ENCODE peak calls at places on chromosomes 1 and 21, in five cellular contexts. X is activated CD8-positive, alpha-beta T cell treated with anti-CD3 and anti-CD28 coated beads for 36 hours; J is NCI-H524; K is SK-MEL-5; L is esophagus muscularis mucosa. C is an unnamed sample.

GRCh38 chr1:208988811-208989222 is 594.7 kb upstream of the CAMK1G start:
- DNase-seq in X (peak), J (no peak), K (peak), L (no peak), C (no peak)

GRCh38 chr1:89519779-89520358 is 4.8 kb upstream of the LRRC8B start:
- DNase-seq in X (peak), J (peak), K (peak), L (no peak), C (no peak)

GRCh38 chr1:157958280-157958679 is 35.2 kb upstream of the KIRREL1 start:
- DNase-seq in X (no peak), J (no peak), K (no peak), L (no peak), C (no peak)

GRCh38 chr1:21378705-21379494 is 61.0 kb upstream of the NBPF3 start:
- DNase-seq in X (no peak), J (no peak), K (peak), L (no peak), C (no peak)

GRCh38 chr1:38209986-38210385 is 163.4 kb upstream of the POU3F1 start:
- DNase-seq in X (no peak), J (peak), K (no peak), L (no peak), C (no peak)

GRCh38 chr1:1079408-1080121 is 5.5 kb upstream of the RNF223 start:
- DNase-seq in X (peak), J (peak), K (peak), L (no peak), C (peak)

GRCh38 chr1:116738673-116739370 is 15.4 kb upstream of the CD2 start:
- DNase-seq in X (peak), J (no peak), K (no peak), L (no peak), C (no peak)

GRCh38 chr1:101262060-101262459 is 25.2 kb downstream of the S1PR1 start:
- DNase-seq in X (no peak), J (no peak), K (no peak), L (no peak), C (no peak)

GRCh38 chr1:206693029-206693428 is 8.3 kb downstream of the MAPKAPK2 start:
- DNase-seq in X (no peak), J (no peak), K (no peak), L (no peak), C (peak)

GRCh38 chr1:203559523-203559922 is 65.6 kb downstream of the OPTC start:
- DNase-seq in X (no peak), J (no peak), K (no peak), L (no peak), C (peak)

GRCh38 chr1:15344800-15345710 is 64.6 kb upstream of the EFHD2 start:
- DNase-seq in X (no peak), J (no peak), K (no peak), L (no peak), C (no peak)

GRCh38 chr1:209653915-209654351 is 1.7 kb upstream of the LAMB3 start:
- DNase-seq in X (no peak), J (no peak), K (no peak), L (no peak), C (no peak)

GRCh38 chr1:22646359-22646758 is 2.9 kb downstream of the C1QC start:
- DNase-seq in X (no peak), J (no peak), K (no peak), L (no peak), C (no peak)

GRCh38 chr21:46334351-46335140 is 10.6 kb downstream of the PCNT start:
- DNase-seq in X (no peak), J (no peak), K (no peak), L (no peak), C (no peak)

GRCh38 chr1:58067082-58067481 is 479.4 kb downstream of the OMA1 start:
- DNase-seq in X (no peak), J (no peak), K (no peak), L (no peak), C (no peak)

GRCh38 chr1:42747125-42747524 is 7.1 kb upstream of the CLDN19 start:
- DNase-seq in X (peak), J (peak), K (peak), L (no peak), C (peak)

GRCh38 chr1:160144921-160145320 is 6.5 kb upstream of the ATP1A4 start:
- DNase-seq in X (no peak), J (no peak), K (no peak), L (no peak), C (no peak)

GRCh38 chr1:46983825-46984586 is 39.5 kb upstream of the CYP4X1 start:
- DNase-seq in X (no peak), J (peak), K (no peak), L (no peak), C (no peak)

GRCh38 chr1:211296396-211296795 is 30.2 kb upstream of the TRAF5 start:
- DNase-seq in X (no peak), J (no peak), K (no peak), L (no peak), C (no peak)

GRCh38 chr1:27614625-27615344 is 10.8 kb upstream of the AHDC1 start:
- DNase-seq in X (no peak), J (no peak), K (no peak), L (no peak), C (no peak)

GRCh38 chr1:37752213-37752582 is 12.7 kb downstream of the EPHA10 start:
- DNase-seq in X (no peak), J (no peak), K (no peak), L (no peak), C (no peak)